ENCODE peak calls at places on chromosome 1, in seven cellular contexts. A is IMR-90, Z is NCI-H774, S is adrenal gland, W is endothelial cell, X is caudate nucleus, I is WTC11. B is an unnamed sample.

GRCh38 chr1:55724551-55725325 is 509.6 kb upstream of the USP24 start:
- DNase-seq in A (peak; percentile 97), X (no peak), W (no peak), I (no peak), Z (no peak), S (no peak), B (no peak)

GRCh38 chr1:156439036-156439435 is 61.5 kb downstream of the MEF2D start:
- DNase-seq in I (no peak), W (no peak), Z (no peak), X (no peak), A (no peak), S (no peak), B (peak; percentile 70)

GRCh38 chr1:200628223-200628868 is 7.8 kb upstream of the KIF14 start:
- DNase-seq in W (no peak), A (no peak), Z (no peak), S (no peak), I (no peak), X (no peak), B (no peak)

GRCh38 chr1:2526824-2527552 is 592 bp upstream of the PANK4 start:
- DNase-seq in S (peak; percentile 73), I (no peak), W (no peak), Z (no peak), X (peak; percentile 76), A (peak; percentile 59), B (no peak)

GRCh38 chr1:114427612-114428011 is 83.4 kb downstream of the TRIM33 start:
- DNase-seq in I (no peak), S (no peak), A (no peak), Z (no peak), W (no peak), X (no peak), B (no peak)

GRCh38 chr1:84689514-84690396 is 506 bp downstream of the SSX2IP start:
- DNase-seq in I (peak; percentile 68), W (peak; percentile 56), A (peak; percentile 36), S (peak; percentile 67), X (peak; percentile 74), Z (no peak), B (no peak)

GRCh38 chr1:95217371-95217770 is 16.6 kb upstream of the RWDD3 start:
- DNase-seq in X (no peak), W (no peak), I (no peak), S (no peak), A (no peak), Z (no peak), B (no peak)

GRCh38 chr1:157410457-157410856 is 141.9 kb downstream of the FCRL5 start:
- DNase-seq in W (no peak), Z (no peak), I (no peak), X (no peak), S (no peak), A (no peak), B (no peak)

GRCh38 chr1:229689915-229690314 is 63.9 kb downstream of the URB2 start:
- DNase-seq in Z (no peak), I (no peak), X (no peak), W (no peak), S (no peak), A (no peak), B (no peak)

GRCh38 chr1:160653620-160654016 is 6.8 kb upstream of the SLAMF1 start:
- DNase-seq in X (no peak), A (no peak), Z (no peak), I (no peak), W (no peak), S (no peak), B (no peak)

GRCh38 chr1:198627436-198628063 is 11.3 kb upstream of the PTPRC start:
- DNase-seq in W (no peak), A (no peak), X (no peak), I (no peak), Z (no peak), S (no peak), B (no peak)

GRCh38 chr1:17236779-17237601 is 11.9 kb upstream of the PADI3 start:
- DNase-seq in S (peak; percentile 88), Z (peak; percentile 57), A (peak; percentile 75), W (peak; percentile 94), I (peak; percentile 98), X (peak; percentile 48), B (peak; percentile 96)

GRCh38 chr1:197320991-197321531 is 53.0 kb downstream of the CRB1 start:
- DNase-seq in A (peak; percentile 4), X (no peak), S (no peak), W (no peak), Z (no peak), I (no peak), B (no peak)

GRCh38 chr1:246319111-246319510 is 188.0 kb downstream of the SMYD3 start:
- DNase-seq in S (no peak), X (no peak), A (peak; percentile 14), W (no peak), Z (no peak), I (no peak), B (no peak)

GRCh38 chr1:31426249-31426922 is 13.4 kb downstream of the SERINC2 start:
- DNase-seq in W (no peak), S (no peak), I (no peak), X (no peak), A (no peak), Z (no peak), B (no peak)

GRCh38 chr1:153652795-153653507 is 5.6 kb upstream of the SNAPIN start:
- DNase-seq in A (peak; percentile 64), I (no peak), S (no peak), X (no peak), W (no peak), Z (no peak), B (no peak)

GRCh38 chr1:3924186-3924815 is 24.2 kb upstream of the C1orf174 start:
- DNase-seq in A (no peak), X (peak; percentile 60), S (no peak), I (no peak), W (no peak), Z (no peak), B (no peak)

GRCh38 chr1:2231667-2232254 is 3.6 kb downstream of the SKI start:
- DNase-seq in I (peak; percentile 80), X (no peak), S (peak; percentile 87), A (peak; percentile 81), Z (no peak), W (no peak), B (peak; percentile 95)

GRCh38 chr1:9321480-9321849 is 28.8 kb downstream of the SPSB1 start:
- DNase-seq in I (no peak), A (peak; percentile 91), X (no peak), S (peak; percentile 62), W (no peak), Z (no peak), B (no peak)

GRCh38 chr1:229011022-229011421 is 259.9 kb upstream of the RAB4A start:
- DNase-seq in Z (no peak), W (no peak), I (no peak), A (no peak), S (no peak), X (no peak), B (no peak)

GRCh38 chr1:26278835-26279597 is 870 bp upstream of the SH3BGRL3 start:
- DNase-seq in I (no peak), A (peak; percentile 75), Z (no peak), W (no peak), X (no peak), S (no peak), B (peak; percentile 64)

GRCh38 chr1:107250169-107250568 is 109.3 kb downstream of the NTNG1 start:
- DNase-seq in W (no peak), Z (peak; percentile 24), I (no peak), S (no peak), X (no peak), A (no peak), B (no peak)